ENCODE peak calls at places on chromosome 22, in six cellular contexts. One of them, this sample, is unnamed.
A peak's percentile ranks its signal among the peaks of the same experiment; 100 is the strongest.

GRCh38 chr22:43996981-43997265 is 27.2 kb upstream of the PARVB start:
- DNase-seq in pancreas: no peak
- DNase-seq in neuronal stem cell: no peak
- DNase-seq in MM.1S: no peak
- DNase-seq in right atrium auricular region: no peak
- DNase-seq in left ventricle myocardium inferior: no peak
- DNase-seq in this sample: no peak

GRCh38 chr22:46072030-46072881 is 78.1 kb upstream of the PPARA start:
- DNase-seq in right atrium auricular region: no peak
- DNase-seq in MM.1S: peak; percentile 41
- DNase-seq in pancreas: peak; percentile 66
- DNase-seq in neuronal stem cell: no peak
- DNase-seq in left ventricle myocardium inferior: peak; percentile 75
- DNase-seq in this sample: peak; percentile 50

GRCh38 chr22:32697331-32697995 is 104.0 kb upstream of the TIMP3 start:
- DNase-seq in MM.1S: no peak
- DNase-seq in right atrium auricular region: no peak
- DNase-seq in pancreas: no peak
- DNase-seq in neuronal stem cell: no peak
- DNase-seq in left ventricle myocardium inferior: no peak
- DNase-seq in this sample: no peak

GRCh38 chr22:17501679-17502285 is 61.5 kb upstream of the SLC25A18 start:
- DNase-seq in neuronal stem cell: peak; percentile 42
- DNase-seq in left ventricle myocardium inferior: no peak
- DNase-seq in pancreas: peak; percentile 4
- DNase-seq in right atrium auricular region: no peak
- DNase-seq in MM.1S: peak; percentile 79
- DNase-seq in this sample: peak; percentile 10

GRCh38 chr22:36734171-36735058 is 30.9 kb upstream of the CACNG2 start:
- DNase-seq in left ventricle myocardium inferior: no peak
- DNase-seq in right atrium auricular region: no peak
- DNase-seq in neuronal stem cell: no peak
- DNase-seq in pancreas: peak; percentile 81
- DNase-seq in MM.1S: no peak
- DNase-seq in this sample: no peak

GRCh38 chr22:25153961-25154685 is 45.5 kb upstream of the CRYBB3 start:
- DNase-seq in pancreas: peak; percentile 43
- DNase-seq in neuronal stem cell: no peak
- DNase-seq in right atrium auricular region: peak; percentile 77
- DNase-seq in MM.1S: no peak
- DNase-seq in left ventricle myocardium inferior: peak; percentile 58
- DNase-seq in this sample: peak; percentile 90

GRCh38 chr22:46036558-46037408 is 59.8 kb upstream of the WNT7B start:
- DNase-seq in neuronal stem cell: no peak
- DNase-seq in pancreas: peak; percentile 62
- DNase-seq in right atrium auricular region: no peak
- DNase-seq in MM.1S: peak; percentile 78
- DNase-seq in left ventricle myocardium inferior: no peak
- DNase-seq in this sample: peak; percentile 64

GRCh38 chr22:46432164-46433068 is 96.9 kb downstream of the TRMU start:
- DNase-seq in right atrium auricular region: no peak
- DNase-seq in pancreas: no peak
- DNase-seq in left ventricle myocardium inferior: no peak
- DNase-seq in neuronal stem cell: no peak
- DNase-seq in MM.1S: peak; percentile 85
- DNase-seq in this sample: no peak

GRCh38 chr22:44917372-44918165 is 92.2 kb downstream of the PHF21B start:
- DNase-seq in MM.1S: no peak
- DNase-seq in right atrium auricular region: no peak
- DNase-seq in left ventricle myocardium inferior: peak; percentile 6
- DNase-seq in neuronal stem cell: no peak
- DNase-seq in pancreas: no peak
- DNase-seq in this sample: no peak

GRCh38 chr22:41951898-41952474 is at the start of gene SMIM45:
- DNase-seq in left ventricle myocardium inferior: no peak
- DNase-seq in right atrium auricular region: no peak
- DNase-seq in pancreas: no peak
- DNase-seq in MM.1S: no peak
- DNase-seq in neuronal stem cell: peak; percentile 72
- DNase-seq in this sample: no peak

GRCh38 chr22:19055801-19056200 is 66.4 kb downstream of the DGCR2 start:
- DNase-seq in right atrium auricular region: no peak
- DNase-seq in MM.1S: no peak
- DNase-seq in neuronal stem cell: no peak
- DNase-seq in pancreas: no peak
- DNase-seq in left ventricle myocardium inferior: no peak
- DNase-seq in this sample: no peak

GRCh38 chr22:49203091-49203862 is 624.4 kb downstream of the BRD1 start:
- DNase-seq in MM.1S: no peak
- DNase-seq in right atrium auricular region: peak; percentile 21
- DNase-seq in pancreas: no peak
- DNase-seq in neuronal stem cell: no peak
- DNase-seq in left ventricle myocardium inferior: no peak
- DNase-seq in this sample: no peak

GRCh38 chr22:42581762-42582716 is 28.3 kb downstream of the SERHL2 start:
- DNase-seq in right atrium auricular region: peak; percentile 77
- DNase-seq in MM.1S: peak; percentile 75
- DNase-seq in neuronal stem cell: peak; percentile 64
- DNase-seq in pancreas: peak; percentile 63
- DNase-seq in left ventricle myocardium inferior: peak; percentile 86
- DNase-seq in this sample: no peak

GRCh38 chr22:23121026-23121823 is 20.6 kb downstream of the RSPH14 start:
- DNase-seq in MM.1S: no peak
- DNase-seq in right atrium auricular region: no peak
- DNase-seq in left ventricle myocardium inferior: no peak
- DNase-seq in neuronal stem cell: no peak
- DNase-seq in pancreas: no peak
- DNase-seq in this sample: no peak

GRCh38 chr22:35629406-35630234 is 12.5 kb upstream of the MB start:
- DNase-seq in right atrium auricular region: peak; percentile 91
- DNase-seq in pancreas: peak; percentile 39
- DNase-seq in left ventricle myocardium inferior: no peak
- DNase-seq in neuronal stem cell: no peak
- DNase-seq in MM.1S: peak; percentile 31
- DNase-seq in this sample: peak; percentile 99

GRCh38 chr22:25110846-25111578 is 88.6 kb upstream of the CRYBB3 start:
- DNase-seq in MM.1S: peak; percentile 71
- DNase-seq in left ventricle myocardium inferior: peak; percentile 31
- DNase-seq in neuronal stem cell: peak; percentile 80
- DNase-seq in right atrium auricular region: peak; percentile 69
- DNase-seq in pancreas: peak; percentile 78
- DNase-seq in this sample: peak; percentile 85

GRCh38 chr22:49017769-49018330 is 809.8 kb downstream of the BRD1 start:
- DNase-seq in MM.1S: no peak
- DNase-seq in neuronal stem cell: no peak
- DNase-seq in right atrium auricular region: peak; percentile 54
- DNase-seq in left ventricle myocardium inferior: no peak
- DNase-seq in pancreas: no peak
- DNase-seq in this sample: no peak

GRCh38 chr22:47173535-47174021 is 411.1 kb downstream of the TBC1D22A start:
- DNase-seq in pancreas: no peak
- DNase-seq in MM.1S: no peak
- DNase-seq in neuronal stem cell: no peak
- DNase-seq in right atrium auricular region: no peak
- DNase-seq in left ventricle myocardium inferior: no peak
- DNase-seq in this sample: no peak

GRCh38 chr22:28923826-28924732 is 40.7 kb downstream of the ZNRF3 start:
- DNase-seq in neuronal stem cell: no peak
- DNase-seq in pancreas: peak; percentile 71
- DNase-seq in left ventricle myocardium inferior: no peak
- DNase-seq in right atrium auricular region: no peak
- DNase-seq in MM.1S: no peak
- DNase-seq in this sample: no peak

GRCh38 chr22:23357028-23357427 is 176.7 kb downstream of the BCR start:
- DNase-seq in right atrium auricular region: no peak
- DNase-seq in neuronal stem cell: no peak
- DNase-seq in MM.1S: no peak
- DNase-seq in pancreas: no peak
- DNase-seq in left ventricle myocardium inferior: no peak
- DNase-seq in this sample: no peak

GRCh38 chr22:27867114-27867957 is 51.7 kb downstream of the PITPNB start:
- DNase-seq in neuronal stem cell: no peak
- DNase-seq in pancreas: no peak
- DNase-seq in MM.1S: no peak
- DNase-seq in right atrium auricular region: no peak
- DNase-seq in left ventricle myocardium inferior: no peak
- DNase-seq in this sample: no peak

GRCh38 chr22:36379593-36380361 is 8.0 kb downstream of the MYH9 start:
- DNase-seq in pancreas: no peak
- DNase-seq in right atrium auricular region: no peak
- DNase-seq in MM.1S: peak; percentile 22
- DNase-seq in left ventricle myocardium inferior: no peak
- DNase-seq in neuronal stem cell: no peak
- DNase-seq in this sample: peak; percentile 60

GRCh38 chr22:22520667-22521602 is 865 bp upstream of the ZNF280A start:
- DNase-seq in neuronal stem cell: no peak
- DNase-seq in pancreas: no peak
- DNase-seq in MM.1S: peak; percentile 17
- DNase-seq in right atrium auricular region: no peak
- DNase-seq in left ventricle myocardium inferior: no peak
- DNase-seq in this sample: no peak

GRCh38 chr22:45834241-45834640 is 142.7 kb downstream of the WNT7B start:
- DNase-seq in pancreas: peak; percentile 15
- DNase-seq in MM.1S: no peak
- DNase-seq in neuronal stem cell: no peak
- DNase-seq in right atrium auricular region: no peak
- DNase-seq in left ventricle myocardium inferior: no peak
- DNase-seq in this sample: no peak

GRCh38 chr22:17047656-17048055 is 37.1 kb upstream of the IL17RA start:
- DNase-seq in neuronal stem cell: no peak
- DNase-seq in left ventricle myocardium inferior: no peak
- DNase-seq in right atrium auricular region: no peak
- DNase-seq in pancreas: no peak
- DNase-seq in MM.1S: no peak
- DNase-seq in this sample: no peak

GRCh38 chr22:30196867-30197336 is 49.7 kb downstream of the LIF start:
- DNase-seq in pancreas: no peak
- DNase-seq in neuronal stem cell: no peak
- DNase-seq in left ventricle myocardium inferior: no peak
- DNase-seq in right atrium auricular region: no peak
- DNase-seq in MM.1S: no peak
- DNase-seq in this sample: no peak

GRCh38 chr22:30193031-30193794 is 53.3 kb downstream of the LIF start:
- DNase-seq in neuronal stem cell: no peak
- DNase-seq in MM.1S: no peak
- DNase-seq in left ventricle myocardium inferior: no peak
- DNase-seq in pancreas: no peak
- DNase-seq in right atrium auricular region: no peak
- DNase-seq in this sample: no peak

GRCh38 chr22:30197389-30197788 is 49.2 kb downstream of the LIF start:
- DNase-seq in neuronal stem cell: no peak
- DNase-seq in right atrium auricular region: no peak
- DNase-seq in pancreas: no peak
- DNase-seq in MM.1S: no peak
- DNase-seq in left ventricle myocardium inferior: no peak
- DNase-seq in this sample: no peak

GRCh38 chr22:30196141-30196866 is 50.3 kb downstream of the LIF start:
- DNase-seq in pancreas: peak; percentile 60
- DNase-seq in MM.1S: no peak
- DNase-seq in neuronal stem cell: no peak
- DNase-seq in left ventricle myocardium inferior: peak; percentile 78
- DNase-seq in right atrium auricular region: peak; percentile 93
- DNase-seq in this sample: peak; percentile 88

GRCh38 chr22:30195245-30196140 is 51.1 kb downstream of the LIF start:
- DNase-seq in right atrium auricular region: no peak
- DNase-seq in pancreas: no peak
- DNase-seq in neuronal stem cell: no peak
- DNase-seq in MM.1S: no peak
- DNase-seq in left ventricle myocardium inferior: no peak
- DNase-seq in this sample: no peak
- H3K4me1 ChIP-seq in right atrium auricular region: peaks cover 22% of the 10 kb centered on the region
- H3K4me1 ChIP-seq in pancreas: peaks cover 8% of the 10 kb centered on the region
- H3K4me1 ChIP-seq in neuronal stem cell: peaks cover 6% of the 10 kb centered on the region
- H3K4me1 ChIP-seq in MM.1S: peaks cover 12% of the 10 kb centered on the region
- H3K4me1 ChIP-seq in left ventricle myocardium inferior: peaks cover 24% of the 10 kb centered on the region
- H3K4me1 ChIP-seq in this sample: peaks cover 71% of the 10 kb centered on the region

DNA sequence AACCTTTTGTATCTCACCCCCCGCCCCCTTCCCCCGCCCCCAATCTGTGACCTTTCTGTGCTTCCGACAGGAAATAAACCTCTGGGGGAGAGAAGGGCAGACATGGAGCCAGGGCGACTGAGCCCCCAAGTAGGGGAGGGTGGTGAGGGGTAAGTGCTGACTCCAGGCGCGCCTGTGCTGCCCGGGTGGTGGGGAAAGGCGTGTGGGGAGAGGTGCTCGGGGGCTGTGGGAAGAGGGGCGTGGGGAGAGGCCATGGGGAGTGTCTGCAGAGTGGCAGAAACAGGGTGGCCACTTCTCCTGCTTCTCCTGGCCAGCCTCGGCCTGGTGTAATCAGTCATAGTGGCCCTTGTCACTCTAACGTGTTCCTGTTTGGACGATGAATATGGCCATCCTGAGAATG is 8.0 kb downstream of the SLC16A8 start:
- DNase-seq in neuronal stem cell: no peak
- DNase-seq in pancreas: no peak
- DNase-seq in MM.1S: no peak
- DNase-seq in right atrium auricular region: no peak
- DNase-seq in left ventricle myocardium inferior: no peak
- DNase-seq in this sample: no peak
- H3K4me1 ChIP-seq in neuronal stem cell: peaks cover 4% of the 10 kb centered on the region
- H3K4me1 ChIP-seq in pancreas: peaks cover 4% of the 10 kb centered on the region
- H3K4me1 ChIP-seq in MM.1S: peaks cover 5% of the 10 kb centered on the region
- H3K4me1 ChIP-seq in right atrium auricular region: peaks cover 7% of the 10 kb centered on the region
- H3K4me1 ChIP-seq in left ventricle myocardium inferior: peaks cover 12% of the 10 kb centered on the region
- H3K4me1 ChIP-seq in this sample: no peaks in the 10 kb centered on the region

DNA sequence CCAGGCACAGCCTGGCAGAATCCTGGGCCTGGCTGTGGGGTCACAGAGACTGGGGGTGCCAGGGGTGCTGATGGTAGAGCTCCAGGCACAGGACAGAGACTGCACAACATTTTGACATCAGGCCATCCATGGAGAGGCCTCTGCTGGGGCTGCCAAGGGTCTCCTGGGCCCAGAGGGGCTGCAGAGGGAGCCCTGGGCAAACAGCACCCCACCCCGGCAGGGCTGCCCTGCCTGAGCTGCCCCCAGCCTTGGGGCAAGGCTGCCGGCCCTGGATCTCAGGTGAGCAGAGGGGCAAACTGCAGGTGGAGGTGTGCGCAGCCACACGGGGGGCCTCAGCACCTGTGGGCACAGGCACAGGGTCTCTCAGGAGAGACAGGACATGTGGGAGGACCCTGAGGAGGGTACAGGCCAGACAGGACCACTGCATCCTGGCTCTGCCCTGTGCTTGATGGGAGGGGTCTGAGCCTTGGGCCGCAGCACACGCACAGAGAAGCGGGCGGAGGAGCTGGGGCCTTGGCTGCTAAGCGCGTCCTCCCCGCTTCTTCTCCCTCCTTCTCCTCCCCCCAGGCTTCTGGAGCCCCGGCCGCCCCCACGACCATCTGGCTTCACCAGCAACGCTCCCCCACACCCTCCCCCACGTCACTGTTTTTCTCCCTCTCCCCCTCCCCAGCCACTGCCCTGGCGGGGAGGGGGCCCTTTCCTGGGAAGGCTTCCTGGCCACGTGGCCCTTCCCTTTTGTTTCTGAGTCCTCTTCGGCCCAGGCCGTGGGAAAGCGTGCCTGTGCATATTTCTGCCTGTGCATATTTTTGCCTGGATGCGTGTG is 28.0 kb downstream of the RTN4R start:
- DNase-seq in neuronal stem cell: peak; percentile 46
- DNase-seq in MM.1S: no peak
- DNase-seq in left ventricle myocardium inferior: peak; percentile 29
- DNase-seq in pancreas: no peak
- DNase-seq in right atrium auricular region: no peak
- DNase-seq in this sample: no peak
- H3K4me1 ChIP-seq in neuronal stem cell: peaks cover 40% of the 10 kb centered on the region
- H3K4me1 ChIP-seq in MM.1S: no peaks in the 10 kb centered on the region
- H3K4me1 ChIP-seq in left ventricle myocardium inferior: peaks cover 65% of the 10 kb centered on the region
- H3K4me1 ChIP-seq in pancreas: peaks cover 5% of the 10 kb centered on the region
- H3K4me1 ChIP-seq in right atrium auricular region: peaks cover 55% of the 10 kb centered on the region
- H3K4me1 ChIP-seq in this sample: no peaks in the 10 kb centered on the region

GRCh38 chr22:50298266-50298637 is 9.2 kb downstream of the PLXNB2 start:
- DNase-seq in pancreas: no peak
- DNase-seq in left ventricle myocardium inferior: no peak
- DNase-seq in neuronal stem cell: no peak
- DNase-seq in MM.1S: no peak
- DNase-seq in right atrium auricular region: no peak
- DNase-seq in this sample: no peak
- H3K4me1 ChIP-seq in pancreas: peaks cover 65% of the 10 kb centered on the region
- H3K4me1 ChIP-seq in left ventricle myocardium inferior: peaks cover 99% of the 10 kb centered on the region
- H3K4me1 ChIP-seq in neuronal stem cell: peaks cover 24% of the 10 kb centered on the region
- H3K4me1 ChIP-seq in MM.1S: no peaks in the 10 kb centered on the region
- H3K4me1 ChIP-seq in right atrium auricular region: peaks cover 95% of the 10 kb centered on the region
- H3K4me1 ChIP-seq in this sample: peaks cover 74% of the 10 kb centered on the region